ENCODE peak calls at places on chromosomes 16 and 17, in ten cellular contexts. One of them, this sample, is unnamed.

GRCh38 chr17:10875984-10876555 is 38.2 kb upstream of the PIRT start:
- DNase-seq in neural progenitor cell: peak
- DNase-seq in mesothelial cell of epicardium: no peak
- DNase-seq in stomach: peak
- DNase-seq in Calu3: peak
- DNase-seq in AG04449: no peak
- DNase-seq in AG09319: no peak
- DNase-seq in lung: peak
- DNase-seq in HepG2: peak
- DNase-seq in epithelial cell of esophagus: peak
- DNase-seq in this sample: peak

GRCh38 chr17:45129426-45129939 is 2.8 kb downstream of the PLCD3 start:
- DNase-seq in epithelial cell of esophagus: peak
- DNase-seq in stomach: no peak
- DNase-seq in mesothelial cell of epicardium: no peak
- DNase-seq in AG04449: no peak
- DNase-seq in AG09319: no peak
- DNase-seq in HepG2: peak
- DNase-seq in Calu3: no peak
- DNase-seq in neural progenitor cell: peak
- DNase-seq in lung: no peak
- DNase-seq in this sample: no peak

GRCh38 chr17:73278465-73279453 is 17.1 kb upstream of the CPSF4L start:
- DNase-seq in Calu3: no peak
- DNase-seq in AG04449: no peak
- DNase-seq in mesothelial cell of epicardium: peak
- DNase-seq in lung: no peak
- DNase-seq in neural progenitor cell: no peak
- DNase-seq in epithelial cell of esophagus: peak
- DNase-seq in stomach: peak
- DNase-seq in HepG2: no peak
- DNase-seq in AG09319: no peak
- DNase-seq in this sample: peak

GRCh38 chr17:51121620-51122472 is 1.2 kb upstream of the SPAG9 start:
- DNase-seq in neural progenitor cell: peak
- DNase-seq in AG04449: peak
- DNase-seq in mesothelial cell of epicardium: peak
- DNase-seq in stomach: peak
- DNase-seq in Calu3: peak
- DNase-seq in HepG2: peak
- DNase-seq in AG09319: peak
- DNase-seq in epithelial cell of esophagus: peak
- DNase-seq in lung: peak
- DNase-seq in this sample: peak

GRCh38 chr17:82933006-82933310 is 93.1 kb upstream of the ZNF750 start:
- DNase-seq in mesothelial cell of epicardium: peak
- DNase-seq in HepG2: no peak
- DNase-seq in stomach: peak
- DNase-seq in AG04449: no peak
- DNase-seq in AG09319: no peak
- DNase-seq in epithelial cell of esophagus: no peak
- DNase-seq in Calu3: no peak
- DNase-seq in lung: no peak
- DNase-seq in neural progenitor cell: no peak
- DNase-seq in this sample: no peak

GRCh38 chr17:62719586-62719985 is 88.5 kb downstream of the MARCHF10 start:
- DNase-seq in lung: no peak
- DNase-seq in epithelial cell of esophagus: no peak
- DNase-seq in HepG2: no peak
- DNase-seq in neural progenitor cell: no peak
- DNase-seq in AG09319: no peak
- DNase-seq in AG04449: no peak
- DNase-seq in Calu3: no peak
- DNase-seq in stomach: no peak
- DNase-seq in mesothelial cell of epicardium: no peak
- DNase-seq in this sample: no peak

GRCh38 chr17:48194097-48194550 is 86.6 kb downstream of the SNX11 start:
- DNase-seq in mesothelial cell of epicardium: no peak
- DNase-seq in epithelial cell of esophagus: no peak
- DNase-seq in AG09319: no peak
- DNase-seq in HepG2: no peak
- DNase-seq in Calu3: no peak
- DNase-seq in neural progenitor cell: no peak
- DNase-seq in stomach: no peak
- DNase-seq in lung: no peak
- DNase-seq in AG04449: no peak
- DNase-seq in this sample: no peak

GRCh38 chr17:50425682-50426471 is at the start of gene ACSF2:
- DNase-seq in mesothelial cell of epicardium: peak
- DNase-seq in HepG2: peak
- DNase-seq in stomach: peak
- DNase-seq in Calu3: peak
- DNase-seq in AG09319: no peak
- DNase-seq in AG04449: no peak
- DNase-seq in epithelial cell of esophagus: peak
- DNase-seq in neural progenitor cell: peak
- DNase-seq in lung: peak
- DNase-seq in this sample: peak

GRCh38 chr16:57694191-57694555 is 433 bp upstream of the DRC7 start:
- DNase-seq in AG04449: no peak
- DNase-seq in AG09319: no peak
- DNase-seq in epithelial cell of esophagus: no peak
- DNase-seq in Calu3: no peak
- DNase-seq in lung: no peak
- DNase-seq in HepG2: peak
- DNase-seq in mesothelial cell of epicardium: no peak
- DNase-seq in neural progenitor cell: no peak
- DNase-seq in stomach: peak
- DNase-seq in this sample: no peak

GRCh38 chr16:16101585-16101984 is 121.7 kb downstream of the ABCC6 start:
- DNase-seq in epithelial cell of esophagus: no peak
- DNase-seq in Calu3: no peak
- DNase-seq in neural progenitor cell: no peak
- DNase-seq in mesothelial cell of epicardium: no peak
- DNase-seq in AG09319: no peak
- DNase-seq in lung: no peak
- DNase-seq in AG04449: no peak
- DNase-seq in HepG2: no peak
- DNase-seq in stomach: no peak
- DNase-seq in this sample: no peak

GRCh38 chr17:74546586-74546985 is 671 bp upstream of the CD300C start:
- DNase-seq in epithelial cell of esophagus: no peak
- DNase-seq in HepG2: no peak
- DNase-seq in lung: no peak
- DNase-seq in AG09319: no peak
- DNase-seq in neural progenitor cell: no peak
- DNase-seq in Calu3: no peak
- DNase-seq in AG04449: no peak
- DNase-seq in stomach: no peak
- DNase-seq in mesothelial cell of epicardium: no peak
- DNase-seq in this sample: no peak

DNA sequence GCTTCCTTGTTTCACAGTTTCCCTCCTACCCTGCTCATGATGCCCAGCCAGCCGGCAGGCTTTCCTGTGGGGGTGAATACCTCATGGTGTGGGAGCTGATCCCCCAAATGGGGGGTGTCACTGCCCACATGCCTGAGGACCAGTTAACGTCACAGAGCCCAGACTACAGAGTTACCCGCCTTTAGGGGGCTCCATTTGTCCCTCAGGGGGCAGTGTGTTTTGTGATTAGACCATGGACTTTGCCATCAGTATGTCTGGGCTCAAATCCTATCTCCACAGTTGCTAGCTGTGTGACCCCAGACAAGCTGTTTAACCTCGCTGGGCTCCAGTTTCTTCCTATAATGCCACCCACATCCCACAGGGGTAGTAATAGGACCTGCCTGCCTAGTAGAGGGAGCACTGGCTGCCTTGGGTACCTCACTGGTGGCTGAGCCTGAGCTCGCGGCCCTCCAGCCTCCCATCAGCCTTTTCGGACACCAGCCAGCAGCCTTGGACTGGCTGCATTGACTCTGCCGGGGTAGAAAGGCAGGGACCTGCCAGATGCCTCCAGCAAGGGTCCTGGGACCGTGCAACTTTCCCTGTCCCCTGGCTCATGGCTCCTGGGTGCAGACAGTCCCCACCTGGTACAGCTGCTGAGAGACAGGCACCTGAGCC is 87.5 kb upstream of the GSE1 start:
- DNase-seq in Calu3: no peak
- DNase-seq in neural progenitor cell: no peak
- DNase-seq in HepG2: peak
- DNase-seq in AG09319: no peak
- DNase-seq in epithelial cell of esophagus: no peak
- DNase-seq in stomach: no peak
- DNase-seq in AG04449: no peak
- DNase-seq in mesothelial cell of epicardium: no peak
- DNase-seq in lung: no peak
- DNase-seq in this sample: no peak
- TF ChIP-seq CTCF in Calu3: no peak
- TF ChIP-seq CTCF in neural progenitor cell: peak
- TF ChIP-seq CTCF in HepG2: peak
- TF ChIP-seq CTCF in AG09319: no peak
- TF ChIP-seq CTCF in epithelial cell of esophagus: no peak
- TF ChIP-seq CTCF in stomach: no peak
- TF ChIP-seq CTCF in AG04449: no peak
- TF ChIP-seq CTCF in mesothelial cell of epicardium: no peak
- TF ChIP-seq CTCF in lung: no peak
- TF ChIP-seq CTCF in this sample: no peak

GRCh38 chr16:29899516-29900101 is at the start of gene SEZ6L2:
- DNase-seq in AG04449: peak
- DNase-seq in epithelial cell of esophagus: peak
- DNase-seq in lung: peak
- DNase-seq in Calu3: peak
- DNase-seq in neural progenitor cell: peak
- DNase-seq in mesothelial cell of epicardium: peak
- DNase-seq in AG09319: peak
- DNase-seq in HepG2: peak
- DNase-seq in stomach: peak
- DNase-seq in this sample: peak
- TF ChIP-seq CTCF in AG04449: peak
- TF ChIP-seq CTCF in epithelial cell of esophagus: peak
- TF ChIP-seq CTCF in lung: no peak
- TF ChIP-seq CTCF in Calu3: peak
- TF ChIP-seq CTCF in neural progenitor cell: peak
- TF ChIP-seq CTCF in mesothelial cell of epicardium: no peak
- TF ChIP-seq CTCF in AG09319: peak
- TF ChIP-seq CTCF in HepG2: peak
- TF ChIP-seq CTCF in stomach: no peak
- TF ChIP-seq CTCF in this sample: no peak

GRCh38 chr17:77728022-77728671 is 230.4 kb upstream of the TNRC6C start:
- DNase-seq in neural progenitor cell: no peak
- DNase-seq in stomach: no peak
- DNase-seq in AG04449: no peak
- DNase-seq in AG09319: peak
- DNase-seq in mesothelial cell of epicardium: no peak
- DNase-seq in lung: no peak
- DNase-seq in Calu3: no peak
- DNase-seq in epithelial cell of esophagus: no peak
- DNase-seq in HepG2: peak
- DNase-seq in this sample: no peak
- TF ChIP-seq CTCF in neural progenitor cell: no peak
- TF ChIP-seq CTCF in stomach: no peak
- TF ChIP-seq CTCF in AG04449: no peak
- TF ChIP-seq CTCF in AG09319: peak
- TF ChIP-seq CTCF in mesothelial cell of epicardium: no peak
- TF ChIP-seq CTCF in lung: no peak
- TF ChIP-seq CTCF in Calu3: no peak
- TF ChIP-seq CTCF in epithelial cell of esophagus: peak
- TF ChIP-seq CTCF in HepG2: peak
- TF ChIP-seq CTCF in this sample: no peak

GRCh38 chr17:38577645-38578173 is 28.0 kb downstream of the SRCIN1 start:
- DNase-seq in epithelial cell of esophagus: no peak
- DNase-seq in neural progenitor cell: no peak
- DNase-seq in Calu3: no peak
- DNase-seq in AG04449: no peak
- DNase-seq in stomach: no peak
- DNase-seq in HepG2: no peak
- DNase-seq in mesothelial cell of epicardium: no peak
- DNase-seq in AG09319: no peak
- DNase-seq in lung: no peak
- DNase-seq in this sample: no peak
- TF ChIP-seq CTCF in epithelial cell of esophagus: no peak
- TF ChIP-seq CTCF in neural progenitor cell: no peak
- TF ChIP-seq CTCF in Calu3: no peak
- TF ChIP-seq CTCF in AG04449: no peak
- TF ChIP-seq CTCF in stomach: no peak
- TF ChIP-seq CTCF in HepG2: no peak
- TF ChIP-seq CTCF in mesothelial cell of epicardium: no peak
- TF ChIP-seq CTCF in AG09319: no peak
- TF ChIP-seq CTCF in lung: no peak
- TF ChIP-seq CTCF in this sample: no peak

DNA sequence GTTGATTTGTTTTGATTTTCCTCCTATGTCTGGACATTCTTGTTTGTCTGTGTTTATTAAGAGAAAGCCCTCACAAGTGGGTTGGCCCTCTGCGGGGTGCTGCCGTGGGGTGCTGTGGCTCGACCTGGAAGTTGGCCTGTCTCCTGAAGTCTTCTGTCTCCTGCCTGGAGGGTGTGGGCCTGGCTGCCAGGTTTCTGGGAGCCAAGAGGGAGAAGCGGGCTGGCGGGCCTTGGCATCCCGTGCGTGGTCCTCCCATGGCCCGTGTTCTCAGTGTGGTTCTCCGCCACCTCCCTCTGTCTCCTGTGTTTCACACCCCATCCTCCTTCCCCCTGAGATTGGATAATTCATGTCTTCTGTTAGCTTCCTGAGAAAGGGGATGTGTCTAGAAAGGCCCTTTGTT is 69.6 kb downstream of the RNF213 start:
- DNase-seq in Calu3: no peak
- DNase-seq in mesothelial cell of epicardium: no peak
- DNase-seq in AG09319: no peak
- DNase-seq in lung: no peak
- DNase-seq in AG04449: no peak
- DNase-seq in neural progenitor cell: no peak
- DNase-seq in HepG2: no peak
- DNase-seq in epithelial cell of esophagus: no peak
- DNase-seq in stomach: no peak
- DNase-seq in this sample: no peak
- TF ChIP-seq CTCF in Calu3: no peak
- TF ChIP-seq CTCF in mesothelial cell of epicardium: no peak
- TF ChIP-seq CTCF in AG09319: no peak
- TF ChIP-seq CTCF in lung: no peak
- TF ChIP-seq CTCF in AG04449: no peak
- TF ChIP-seq CTCF in neural progenitor cell: no peak
- TF ChIP-seq CTCF in HepG2: no peak
- TF ChIP-seq CTCF in epithelial cell of esophagus: no peak
- TF ChIP-seq CTCF in stomach: no peak
- TF ChIP-seq CTCF in this sample: no peak

DNA sequence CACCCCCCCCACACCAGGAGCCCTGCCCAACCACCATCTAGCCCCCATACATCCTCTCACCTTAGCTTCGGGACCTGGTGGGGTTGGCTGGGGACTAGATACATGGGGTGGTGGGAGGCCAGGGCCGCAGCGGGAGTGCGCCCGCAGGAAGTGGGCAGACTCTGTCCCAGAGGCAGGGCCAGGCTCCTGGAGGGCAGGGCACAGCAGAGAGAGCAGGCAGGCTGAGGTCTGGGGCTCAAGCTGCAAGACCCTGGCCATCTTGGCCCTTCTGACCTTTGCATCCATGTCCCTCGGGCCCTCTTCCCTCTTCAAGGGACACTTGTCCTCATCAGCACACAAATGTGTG is 2.7 kb downstream of the ENKD1 start:
- DNase-seq in AG04449: no peak
- DNase-seq in mesothelial cell of epicardium: no peak
- DNase-seq in stomach: no peak
- DNase-seq in neural progenitor cell: no peak
- DNase-seq in AG09319: no peak
- DNase-seq in HepG2: no peak
- DNase-seq in epithelial cell of esophagus: no peak
- DNase-seq in lung: no peak
- DNase-seq in Calu3: no peak
- DNase-seq in this sample: no peak
- TF ChIP-seq CTCF in AG04449: no peak
- TF ChIP-seq CTCF in mesothelial cell of epicardium: no peak
- TF ChIP-seq CTCF in stomach: no peak
- TF ChIP-seq CTCF in neural progenitor cell: no peak
- TF ChIP-seq CTCF in AG09319: no peak
- TF ChIP-seq CTCF in HepG2: no peak
- TF ChIP-seq CTCF in epithelial cell of esophagus: no peak
- TF ChIP-seq CTCF in lung: no peak
- TF ChIP-seq CTCF in Calu3: no peak
- TF ChIP-seq CTCF in this sample: no peak

This sample was measured in MCF 10A.